ENCODE peak calls at places on chromosomes 6 and 20, in six cellular contexts. G, F, D, C, O and X are unnamed samples.

GRCh38 chr20:25081065-25081729 is 744 bp downstream of the VSX1 start:
- DNase-seq in F (no peak), D (no peak), C (peak), O (no peak), G (peak), X (peak)

GRCh38 chr20:58906894-58907293 is 54.4 kb downstream of the GNAS start:
- DNase-seq in C (no peak), G (peak), D (peak), O (no peak), F (peak), X (peak)

GRCh38 chr6:166999845-167000253 is 652 bp downstream of the CEP43 start:
- DNase-seq in G (peak), F (peak), O (no peak), C (peak), D (no peak), X (no peak)

GRCh38 chr6:151288711-151289398 is 49.1 kb downstream of the AKAP12 start:
- DNase-seq in O (no peak), F (no peak), C (no peak), D (no peak), G (no peak), X (no peak)

GRCh38 chr6:129744201-129744879 is 34.4 kb upstream of the ARHGAP18 start:
- DNase-seq in O (peak), C (peak), G (peak), D (peak), F (peak), X (peak)

GRCh38 chr6:134937426-134937825 is 12.5 kb downstream of the ALDH8A1 start:
- DNase-seq in G (no peak), O (no peak), C (no peak), D (peak), F (no peak), X (no peak)

GRCh38 chr6:166907871-166908806 is 48.2 kb downstream of the RNASET2 start:
- DNase-seq in G (no peak), C (no peak), D (no peak), F (no peak), O (no peak), X (no peak)

GRCh38 chr20:46990017-46990810 is 95.6 kb downstream of the EYA2 start:
- DNase-seq in F (no peak), G (no peak), D (no peak), C (no peak), O (no peak), X (peak)

GRCh38 chr20:40497781-40498691 is 191.0 kb downstream of the MAFB start:
- DNase-seq in G (peak), C (no peak), O (no peak), D (no peak), F (no peak), X (no peak)

GRCh38 chr20:38890497-38890818 is 35.8 kb upstream of the FAM83D start:
- DNase-seq in C (no peak), O (no peak), G (no peak), F (no peak), D (no peak), X (no peak)

GRCh38 chr6:166728884-166729530 is 102.0 kb upstream of the RPS6KA2 start:
- DNase-seq in O (no peak), F (no peak), G (no peak), D (no peak), C (no peak), X (no peak)

GRCh38 chr6:2797564-2798014 is 32.4 kb downstream of the WRNIP1 start:
- DNase-seq in O (no peak), D (no peak), F (no peak), G (no peak), C (no peak), X (no peak)

GRCh38 chr6:159311618-159312017 is 142.4 kb downstream of the FNDC1 start:
- DNase-seq in G (no peak), F (no peak), O (no peak), C (peak), D (no peak), X (no peak)

GRCh38 chr20:22371843-22372242 is 212.5 kb downstream of the FOXA2 start:
- DNase-seq in C (peak), G (no peak), O (no peak), D (no peak), F (peak), X (no peak)

GRCh38 chr20:2101057-2101934 is at the start of gene STK35:
- DNase-seq in F (no peak), G (peak), C (peak), D (no peak), O (peak), X (no peak)

GRCh38 chr6:56730663-56731529 is 88.2 kb upstream of the DST start:
- DNase-seq in D (peak), C (no peak), O (no peak), F (peak), G (peak), X (peak)

GRCh38 chr20:1803216-1804128 is 91.7 kb upstream of the SIRPA start:
- DNase-seq in D (no peak), O (no peak), C (peak), G (peak), F (peak), X (peak)

GRCh38 chr6:23511797-23512196 is 614.2 kb upstream of the NRSN1 start:
- DNase-seq in C (peak), F (no peak), D (no peak), G (no peak), O (no peak), X (no peak)

GRCh38 chr6:27505209-27506027 is 32.5 kb upstream of the ZNF184 start:
- DNase-seq in O (peak), G (peak), C (peak), D (no peak), F (peak), X (peak)

GRCh38 chr6:11785449-11785951 is 6.9 kb upstream of the ADTRP start:
- DNase-seq in C (no peak), G (peak), F (no peak), D (no peak), O (no peak), X (no peak)

GRCh38 chr6:36752886-36753506 is 55.4 kb downstream of the RAB44 start:
- DNase-seq in O (no peak), F (no peak), D (no peak), G (no peak), C (no peak), X (no peak)

GRCh38 chr6:27096834-27097511 is 150.5 kb upstream of the PRSS16 start:
- DNase-seq in O (peak), C (peak), F (peak), D (peak), G (peak), X (peak)

GRCh38 chr20:53489528-53489927 is 104.1 kb downstream of the ZNF217 start:
- DNase-seq in D (no peak), C (no peak), O (no peak), F (no peak), G (no peak), X (no peak)

GRCh38 chr6:52839124-52840055 is 1.2 kb downstream of the GSTA5 start:
- DNase-seq in O (peak), C (peak), G (peak), F (peak), D (no peak), X (peak)

GRCh38 chr6:87663434-87663833 is 38.6 kb downstream of the AKIRIN2 start:
- DNase-seq in O (no peak), F (no peak), D (no peak), C (no peak), G (no peak), X (no peak)

GRCh38 chr6:71349976-71350615 is 61.5 kb downstream of the OGFRL1 start:
- DNase-seq in O (no peak), C (no peak), G (peak), D (peak), F (peak), X (peak)
- H3K4me3 ChIP-seq in O (no peak), C (no peak), G (no peak), D (no peak), F (no peak), X (no peak)

GRCh38 chr6:42176981-42177380 is 3.8 kb downstream of the GUCA1A start:
- DNase-seq in G (no peak), C (no peak), O (no peak), F (no peak), D (no peak), X (no peak)

GRCh38 chr6:42173101-42173500 is at the start of gene GUCA1A:
- DNase-seq in F (no peak), O (no peak), C (no peak), G (no peak), D (no peak), X (no peak)

GRCh38 chr6:42177514-42178364 is 4.6 kb downstream of the GUCA1A start:
- DNase-seq in O (no peak), F (no peak), C (peak), D (no peak), G (no peak), X (no peak)

GRCh38 chr6:42179261-42179955 is 6.2 kb downstream of the GUCA1A start:
- DNase-seq in D (no peak), G (no peak), C (no peak), O (no peak), F (no peak), X (no peak)

DNA sequence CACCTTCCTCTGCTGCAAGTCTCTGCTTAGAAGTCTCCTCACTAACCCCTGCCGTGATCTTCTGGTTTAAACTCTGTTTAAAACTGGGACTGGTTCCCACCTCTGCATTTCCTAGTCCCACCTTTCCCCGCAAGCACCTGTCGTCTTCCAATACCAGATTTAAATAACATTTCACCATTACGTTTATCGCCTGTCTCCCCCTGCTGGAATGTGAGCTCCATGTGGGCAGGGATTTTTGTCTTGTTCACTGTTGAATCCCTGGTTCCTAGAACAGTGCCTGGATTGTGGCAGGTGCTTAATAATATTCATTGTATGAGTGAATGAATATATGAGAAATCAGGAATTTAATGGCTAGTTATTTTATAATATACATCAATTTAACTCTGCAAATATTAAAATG is 2.7 kb downstream of the GUCA1A start:
- DNase-seq in D (no peak), G (no peak), C (peak), F (no peak), O (no peak), X (no peak)
- TF ChIP-seq CTCF in D (peak), G (peak), C (peak), F (peak), O (peak), X (peak)

GRCh38 chr6:17968081-17968518 is 19.3 kb downstream of the KIF13A start:
- DNase-seq in G (no peak), C (no peak), O (no peak), D (no peak), F (peak), X (no peak)

GRCh38 chr6:17972074-17972966 is 15.1 kb downstream of the KIF13A start:
- DNase-seq in C (no peak), O (no peak), D (no peak), G (no peak), F (no peak), X (no peak)

GRCh38 chr6:17968876-17969275 is 18.6 kb downstream of the KIF13A start:
- DNase-seq in D (no peak), F (no peak), C (no peak), O (no peak), G (no peak), X (no peak)

GRCh38 chr6:17972978-17973622 is 14.3 kb downstream of the KIF13A start:
- DNase-seq in D (no peak), F (no peak), C (no peak), O (no peak), G (no peak), X (peak)

GRCh38 chr6:17971128-17972073 is 16.0 kb downstream of the KIF13A start:
- DNase-seq in G (peak), F (peak), C (no peak), O (no peak), D (no peak), X (peak)
- H3K4me3 ChIP-seq in G (no peak), F (no peak), C (no peak), O (no peak), D (no peak), X (no peak)

GRCh38 chr6:43009124-43009523 is 4.6 kb downstream of the MEA1 start:
- DNase-seq in G (peak), F (peak), C (peak), D (no peak), O (no peak), X (peak)
- TF ChIP-seq CTCF in G (peak), F (peak), C (peak), D (peak), O (peak), X (peak)

GRCh38 chr6:33278392-33278741 is 1.4 kb downstream of the B3GALT4 start:
- DNase-seq in O (no peak), F (no peak), C (no peak), D (no peak), G (no peak), X (no peak)

GRCh38 chr6:33279971-33280511 is 3.1 kb downstream of the B3GALT4 start:
- DNase-seq in F (peak), D (no peak), O (peak), G (peak), C (peak), X (peak)

GRCh38 chr6:33278810-33279209 is 1.9 kb downstream of the B3GALT4 start:
- DNase-seq in D (no peak), F (no peak), C (no peak), O (no peak), G (no peak), X (no peak)

GRCh38 chr6:33280539-33280938 is 3.6 kb downstream of the B3GALT4 start:
- DNase-seq in F (no peak), C (no peak), O (no peak), G (no peak), D (no peak), X (no peak)

DNA sequence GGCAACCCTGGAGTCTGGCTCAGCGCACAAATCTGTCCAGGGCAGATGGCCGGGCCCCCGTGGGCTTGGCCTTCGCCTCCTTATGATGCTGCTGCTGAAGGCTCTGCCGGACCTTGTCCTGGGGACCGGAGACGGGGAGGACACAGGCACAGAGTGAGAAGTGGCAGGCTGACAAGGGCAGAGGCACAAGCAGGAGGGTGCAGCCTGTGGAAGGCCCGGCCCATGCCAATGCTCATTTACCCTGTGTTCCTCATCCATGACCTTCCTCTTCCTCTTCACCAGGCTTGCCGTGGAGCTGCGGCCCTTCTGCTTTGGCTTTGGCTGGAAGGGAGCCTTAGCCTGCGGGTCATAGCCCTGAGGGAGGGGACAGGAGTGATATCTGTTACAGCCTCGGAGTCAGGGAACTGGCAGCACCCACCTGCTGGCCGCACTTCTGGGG is 2.4 kb downstream of the B3GALT4 start:
- DNase-seq in C (no peak), O (no peak), F (no peak), D (no peak), G (no peak), X (no peak)
- H3K4me3 ChIP-seq in C (no peak), O (no peak), F (no peak), D (no peak), G (no peak), X (no peak)

GRCh38 chr20:50277064-50277415 is 86.4 kb downstream of the CEBPB start:
- DNase-seq in F (no peak), O (no peak), C (no peak), D (no peak), G (no peak), X (no peak)

GRCh38 chr20:50277460-50278376 is 87.1 kb downstream of the CEBPB start:
- DNase-seq in D (no peak), O (no peak), F (no peak), G (no peak), C (no peak), X (no peak)

GRCh38 chr20:50278377-50278683 is 87.7 kb downstream of the CEBPB start:
- DNase-seq in G (no peak), O (no peak), D (no peak), C (no peak), F (no peak), X (no peak)

GRCh38 chr20:50274570-50275430 is 84.2 kb downstream of the CEBPB start:
- DNase-seq in C (no peak), O (no peak), G (no peak), F (no peak), D (no peak), X (no peak)

GRCh38 chr20:50276119-50277063 is 85.8 kb downstream of the CEBPB start:
- DNase-seq in G (no peak), F (no peak), O (no peak), D (no peak), C (no peak), X (no peak)
- TF ChIP-seq CTCF in G (no peak), F (no peak), O (no peak), D (no peak), C (no peak), X (no peak)

GRCh38 chr6:15978426-15978825 is 150.5 kb upstream of the MYLIP start:
- DNase-seq in G (no peak), O (no peak), C (no peak), D (no peak), F (no peak), X (no peak)
- H3K4me3 ChIP-seq in G (no peak), O (no peak), C (no peak), D (no peak), F (no peak), X (no peak)

GRCh38 chr6:50198245-50198644 is 148.5 kb upstream of the DEFB112 start:
- DNase-seq in C (peak), G (no peak), D (no peak), F (no peak), O (no peak), X (no peak)
- TF ChIP-seq CTCF in C (no peak), G (no peak), D (no peak), F (no peak), O (no peak), X (no peak)